ENCODE peak calls at places on chromosomes 13 and 19, in four cellular contexts. F, A, Y and N are unnamed samples.

GRCh38 chr13:24083141-24083540 is 77.4 kb upstream of the SPATA13 start:
- DNase-seq in F (no peak), Y (no peak), A (no peak), N (no peak)

GRCh38 chr19:34308381-34309367 is 54.3 kb downstream of the GARRE1 start:
- DNase-seq in Y (no peak), A (no peak), F (peak; percentile 27), N (peak; percentile 29)

GRCh38 chr13:29817604-29818378 is 32.6 kb downstream of the UBL3 start:
- DNase-seq in Y (no peak), F (peak; percentile 56), A (peak; percentile 23), N (peak; percentile 8)

GRCh38 chr19:2902590-2903218 is 2.0 kb downstream of the ZNF57 start:
- DNase-seq in Y (no peak), F (peak; percentile 17), A (no peak), N (no peak)

GRCh38 chr13:30792257-30793000 is 57.1 kb downstream of the ALOX5AP start:
- DNase-seq in A (peak; percentile 93), Y (peak; percentile 64), F (peak; percentile 98), N (peak; percentile 93)

GRCh38 chr19:3176715-3177501 is 1.7 kb upstream of the S1PR4 start:
- DNase-seq in F (peak; percentile 91), Y (no peak), A (peak; percentile 34), N (peak; percentile 63)

GRCh38 chr19:53947624-53948023 is 15.1 kb upstream of the CACNG8 start:
- DNase-seq in Y (peak; percentile 56), A (no peak), F (no peak), N (no peak)

GRCh38 chr19:19540707-19541515 is 2.8 kb downstream of the CILP2 start:
- DNase-seq in Y (peak; percentile 76), F (peak; percentile 65), A (peak; percentile 43), N (no peak)

GRCh38 chr13:57063007-57063406 is 77.7 kb upstream of the PRR20A start:
- DNase-seq in F (no peak), Y (peak; percentile 16), A (no peak), N (no peak)

GRCh38 chr19:2332341-2333026 is 4.0 kb downstream of the SPPL2B start:
- DNase-seq in F (no peak), A (no peak), Y (no peak), N (no peak)

GRCh38 chr19:52959613-52960295 is 2.9 kb downstream of the ZNF816 start:
- DNase-seq in Y (no peak), A (no peak), F (no peak), N (no peak)

GRCh38 chr13:67568205-67568604 is 338.1 kb upstream of the PCDH9 start:
- DNase-seq in F (no peak), Y (no peak), A (no peak), N (no peak)

GRCh38 chr19:27776524-27776923 is 1436.4 kb downstream of the UQCRFS1 start:
- DNase-seq in A (no peak), F (no peak), Y (no peak), N (no peak)

GRCh38 chr19:18644144-18645034 is 7.6 kb downstream of the KLHL26 start:
- DNase-seq in Y (no peak), A (no peak), F (peak; percentile 54), N (peak; percentile 30)

GRCh38 chr13:40776681-40777165 is 5.7 kb upstream of the MRPS31 start:
- DNase-seq in F (peak; percentile 23), Y (no peak), A (peak; percentile 87), N (peak; percentile 66)

GRCh38 chr19:49229416-49229815 is 71.8 kb downstream of the TRPM4 start:
- DNase-seq in F (no peak), Y (no peak), A (peak; percentile 8), N (no peak)

GRCh38 chr19:35296644-35297514 is 4.9 kb downstream of the MAG start:
- DNase-seq in Y (no peak), A (no peak), F (no peak), N (no peak)

GRCh38 chr19:15871570-15871969 is 26.3 kb downstream of the CYP4F2 start:
- DNase-seq in A (no peak), Y (no peak), F (no peak), N (no peak)

GRCh38 chr19:11401808-11402543 is 17.1 kb downstream of the RGL3 start:
- DNase-seq in A (no peak), Y (no peak), F (no peak), N (no peak)

GRCh38 chr13:43270043-43270830 is 246.9 kb downstream of the DNAJC15 start:
- DNase-seq in Y (no peak), A (peak; percentile 37), F (no peak), N (peak; percentile 55)

GRCh38 chr13:76903544-76904162 is 17.4 kb upstream of the KCTD12 start:
- DNase-seq in Y (peak; percentile 81), F (peak; percentile 83), A (peak; percentile 79), N (peak; percentile 46)

GRCh38 chr19:6687117-6687516 is 17.2 kb upstream of the TNFSF14 start:
- DNase-seq in A (no peak), F (peak; percentile 46), Y (no peak), N (no peak)

GRCh38 chr13:79936368-79937136 is 404.4 kb downstream of the SPRY2 start:
- DNase-seq in A (peak; percentile 99), Y (no peak), F (peak; percentile 99), N (peak; percentile 100)

GRCh38 chr19:55158848-55159793 is 1.6 kb upstream of the TNNI3 start:
- DNase-seq in F (peak; percentile 60), A (no peak), Y (no peak), N (no peak)

GRCh38 chr19:50266896-50267295 is 62.3 kb downstream of the KCNC3 start:
- DNase-seq in A (no peak), F (no peak), Y (peak; percentile 53), N (no peak)
- H3K4me2 ChIP-seq in A (no peak overlapping the region), F (no peak overlapping the region), Y (peak overlapping the region; percentile 42), N (no peak overlapping the region)

GRCh38 chr19:778910-779653 is 18.2 kb upstream of the PTBP1 start:
- DNase-seq in F (peak; percentile 96), A (peak; percentile 98), Y (no peak), N (peak; percentile 85)
- H3K4me2 ChIP-seq in F (peak overlapping the region; percentile 29), A (no peak overlapping the region), Y (no peak overlapping the region), N (peak overlapping the region; percentile 48)

DNA sequence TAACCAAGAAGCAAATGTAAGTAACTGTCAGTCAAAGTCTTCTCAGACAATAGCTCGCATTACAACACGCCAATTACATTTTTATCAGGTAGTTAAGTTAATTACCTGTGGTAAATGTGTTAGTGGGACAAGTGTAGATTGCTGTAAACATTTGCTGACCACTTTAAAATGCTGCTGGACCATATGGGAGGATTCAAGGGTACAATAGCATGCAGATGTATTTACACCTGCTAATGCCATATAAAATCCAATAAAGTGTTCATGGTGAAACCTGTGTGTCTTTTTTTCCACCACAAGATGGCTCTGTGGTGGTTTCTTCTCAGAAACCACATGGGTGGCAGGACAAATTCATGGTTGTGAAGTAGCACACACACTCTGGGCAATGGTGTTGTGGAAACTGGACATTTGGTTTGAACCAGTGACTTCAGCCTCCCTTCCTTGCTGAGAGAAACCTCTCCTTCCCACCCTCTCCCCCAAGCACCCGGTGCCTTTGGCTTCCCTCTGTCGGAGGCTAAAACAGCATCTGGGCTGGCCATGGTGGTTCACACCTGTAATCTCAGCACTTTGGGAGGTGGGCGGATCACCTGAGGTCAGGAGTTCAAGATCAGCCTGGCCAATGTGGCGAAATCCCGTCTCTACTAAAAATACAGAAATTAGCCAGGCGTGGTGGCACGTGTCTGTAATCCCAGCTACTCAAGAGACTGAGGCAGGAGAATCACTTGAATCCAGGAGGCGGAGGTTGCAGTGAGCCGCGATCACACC is 18.1 kb upstream of the GTF3A start:
- DNase-seq in F (peak; percentile 65), Y (peak; percentile 31), A (peak; percentile 55), N (peak; percentile 16)
- H3K4me2 ChIP-seq in F (no peak overlapping the region), Y (no peak overlapping the region), A (no peak overlapping the region), N (no peak overlapping the region)

DNA sequence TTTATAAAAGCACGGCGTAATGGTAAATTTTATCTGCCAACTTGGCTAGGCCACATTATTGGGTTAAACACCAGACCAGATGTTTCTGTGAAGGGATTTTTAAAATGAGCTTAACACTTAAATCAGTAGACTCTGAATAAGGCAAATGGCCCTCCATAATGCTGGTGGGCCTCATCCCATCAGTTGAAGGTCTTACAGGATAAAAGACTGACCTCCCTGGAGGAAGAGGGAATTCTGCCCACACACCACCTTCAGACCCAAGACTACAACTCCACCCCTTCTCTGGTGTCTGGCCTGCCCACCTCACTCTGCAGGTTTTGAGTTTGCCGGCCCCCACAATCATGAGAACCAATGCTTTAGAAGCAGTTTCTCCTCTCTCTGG is 96.4 kb downstream of the COL4A1 start:
- DNase-seq in Y (no peak), F (no peak), A (no peak), N (no peak)
- H3K4me2 ChIP-seq in Y (no peak overlapping the region), F (no peak overlapping the region), A (no peak overlapping the region), N (no peak overlapping the region)

DNA sequence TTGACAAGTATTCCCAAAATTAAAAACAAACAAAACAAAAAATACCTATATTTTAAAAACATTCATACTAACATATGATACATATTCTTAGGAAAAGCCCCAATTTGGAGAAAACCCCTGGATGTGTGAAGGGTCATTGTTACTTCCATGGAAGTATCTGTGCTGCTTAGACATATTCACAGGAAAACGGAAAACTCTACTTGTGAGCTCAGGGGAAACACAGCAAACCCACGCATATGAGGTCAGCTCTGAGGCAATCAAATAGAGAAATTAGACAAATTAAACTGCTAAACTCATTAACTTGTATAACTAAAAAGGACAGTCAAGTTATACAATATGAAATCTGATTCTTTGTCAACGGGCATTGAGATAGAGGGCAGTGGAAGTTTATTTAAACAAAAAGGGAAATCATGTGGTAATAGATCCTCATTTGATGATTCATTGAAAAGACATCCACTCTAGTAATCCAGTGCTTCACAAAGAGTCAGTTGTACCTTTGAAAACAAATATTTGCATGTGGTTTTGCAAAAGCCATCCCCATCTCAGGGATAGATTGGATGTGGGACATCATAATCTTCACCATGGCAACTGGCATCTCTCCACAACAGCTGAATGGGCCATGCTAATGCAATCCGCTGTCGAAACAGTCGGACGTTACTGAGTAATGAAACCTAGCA is 423.4 kb downstream of the ITGBL1 start:
- DNase-seq in Y (no peak), A (peak; percentile 73), F (peak; percentile 12), N (peak; percentile 88)
- H3K4me2 ChIP-seq in Y (no peak overlapping the region), A (no peak overlapping the region), F (no peak overlapping the region), N (peak overlapping the region; percentile 60)

DNA sequence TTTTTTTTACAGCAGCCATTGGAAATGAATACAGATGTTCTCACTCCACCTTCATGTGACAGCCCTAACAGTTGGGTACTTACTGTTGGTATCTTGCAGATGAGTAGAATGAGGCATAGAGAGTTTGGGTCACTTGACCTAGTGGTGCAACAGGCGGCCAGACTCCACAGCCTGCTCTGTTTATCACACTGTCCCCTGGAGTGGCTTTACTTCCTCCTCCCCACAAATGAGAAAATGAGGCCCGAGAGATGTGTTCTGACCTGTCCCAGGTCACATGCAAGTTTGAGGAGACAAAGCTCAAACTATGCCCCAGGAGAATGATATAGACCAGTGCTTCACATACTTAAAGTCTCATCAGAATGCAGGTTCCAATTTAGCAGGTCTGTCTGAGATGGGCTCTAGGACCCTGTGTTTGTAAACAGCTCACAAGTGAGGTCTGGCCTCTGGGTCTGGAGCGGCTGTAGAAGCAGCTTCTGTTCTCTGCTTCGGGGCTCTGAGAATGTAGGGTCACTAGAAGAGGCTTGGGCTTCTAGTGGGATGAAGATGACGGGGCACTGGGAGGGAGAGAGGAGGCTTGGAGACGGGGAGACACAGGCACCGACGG is 37.4 kb upstream of the RCBTB2 start:
- DNase-seq in Y (no peak), A (peak; percentile 36), F (no peak), N (no peak)
- H3K4me2 ChIP-seq in Y (no peak overlapping the region), A (no peak overlapping the region), F (no peak overlapping the region), N (no peak overlapping the region)

GRCh38 chr13:21999666-22000065 is 328.8 kb downstream of the FGF9 start:
- DNase-seq in Y (no peak), F (no peak), A (no peak), N (no peak)
- H3K4me2 ChIP-seq in Y (no peak overlapping the region), F (no peak overlapping the region), A (no peak overlapping the region), N (no peak overlapping the region)